ENCODE peak calls at places on chromosomes 2 and 18, in eight cellular contexts. F is hepatocyte, E is endothelial cell, S is mesothelial cell of epicardium, W is dorsolateral prefrontal cortex, N is mucosa of descending colon, K is AG04450, G is IMR-90. A is an unnamed sample.

GRCh38 chr2:147025611-147026010 is 819.2 kb upstream of the ACVR2A start:
- DNase-seq in F (no peak), N (no peak), E (no peak), G (no peak), S (no peak), K (no peak), W (no peak), A (peak; percentile 40)

GRCh38 chr18:13434854-13435253 is 216.3 kb downstream of the LDLRAD4 start:
- DNase-seq in F (no peak), N (no peak), E (no peak), S (no peak), W (no peak), G (no peak), K (no peak), A (no peak)

GRCh38 chr2:168139791-168140190 is 107.6 kb downstream of the STK39 start:
- DNase-seq in N (no peak), W (no peak), G (no peak), S (no peak), E (no peak), K (no peak), F (no peak), A (peak; percentile 17)

GRCh38 chr2:108423502-108424251 is 25.3 kb upstream of the GCC2 start:
- DNase-seq in S (no peak), G (no peak), K (no peak), N (no peak), W (no peak), F (peak; percentile 67), E (no peak), A (no peak)

GRCh38 chr2:55887906-55888625 is 35.5 kb downstream of the EFEMP1 start:
- DNase-seq in E (no peak), F (no peak), G (peak; percentile 94), K (peak; percentile 63), S (no peak), W (no peak), N (no peak), A (peak; percentile 90)

GRCh38 chr2:10362096-10362897 is 59.6 kb downstream of the HPCAL1 start:
- DNase-seq in G (no peak), S (no peak), N (no peak), K (no peak), E (no peak), F (no peak), W (no peak), A (no peak)

GRCh38 chr2:172226244-172227061 is 123.8 kb upstream of the DLX2 start:
- DNase-seq in E (no peak), F (peak; percentile 69), G (no peak), K (no peak), W (no peak), N (peak; percentile 80), S (no peak), A (no peak)

GRCh38 chr2:138115664-138116063 is 151.4 kb downstream of the HNMT start:
- DNase-seq in F (no peak), W (no peak), K (no peak), G (no peak), E (no peak), N (no peak), S (no peak), A (no peak)

GRCh38 chr2:198656869-198657268 is 800.9 kb downstream of the SATB2 start:
- DNase-seq in E (no peak), N (no peak), K (no peak), G (no peak), W (no peak), F (no peak), S (no peak), A (no peak)

GRCh38 chr2:122019729-122020128 is 264.3 kb downstream of the TSN start:
- DNase-seq in G (no peak), E (no peak), W (no peak), K (no peak), F (peak; percentile 70), S (peak; percentile 24), N (peak; percentile 64), A (no peak)

GRCh38 chr18:3966985-3967856 is 487.9 kb downstream of the DLGAP1 start:
- DNase-seq in W (no peak), E (no peak), G (peak; percentile 40), S (no peak), K (no peak), N (no peak), F (peak; percentile 16), A (peak; percentile 49)

GRCh38 chr2:109386004-109386695 is 227.6 kb downstream of the SEPTIN10 start:
- DNase-seq in E (no peak), S (no peak), K (no peak), G (peak; percentile 56), F (no peak), W (no peak), N (no peak), A (peak; percentile 28)

GRCh38 chr2:163657257-163657656 is 78.6 kb downstream of the FIGN start:
- DNase-seq in K (no peak), W (no peak), G (peak; percentile 62), E (no peak), S (no peak), N (no peak), F (no peak), A (peak; percentile 43)

GRCh38 chr2:11410101-11410500 is 55.9 kb downstream of the E2F6 start:
- DNase-seq in K (no peak), S (no peak), E (no peak), F (no peak), W (no peak), G (no peak), N (no peak), A (no peak)

GRCh38 chr2:64952896-64953482 is 36.2 kb upstream of the SLC1A4 start:
- DNase-seq in E (no peak), F (no peak), S (no peak), N (no peak), W (no peak), K (peak; percentile 74), G (peak; percentile 96), A (peak; percentile 88)

GRCh38 chr2:105782123-105782522 is 37.4 kb downstream of the NCK2 start:
- DNase-seq in W (no peak), S (no peak), K (no peak), F (no peak), G (no peak), E (no peak), N (no peak), A (no peak)
- TF ChIP-seq CTCF in W (no peak), S (no peak), K (no peak), F (no peak), G (peak; percentile 15), E (no peak), N (no peak), A (no peak)

DNA sequence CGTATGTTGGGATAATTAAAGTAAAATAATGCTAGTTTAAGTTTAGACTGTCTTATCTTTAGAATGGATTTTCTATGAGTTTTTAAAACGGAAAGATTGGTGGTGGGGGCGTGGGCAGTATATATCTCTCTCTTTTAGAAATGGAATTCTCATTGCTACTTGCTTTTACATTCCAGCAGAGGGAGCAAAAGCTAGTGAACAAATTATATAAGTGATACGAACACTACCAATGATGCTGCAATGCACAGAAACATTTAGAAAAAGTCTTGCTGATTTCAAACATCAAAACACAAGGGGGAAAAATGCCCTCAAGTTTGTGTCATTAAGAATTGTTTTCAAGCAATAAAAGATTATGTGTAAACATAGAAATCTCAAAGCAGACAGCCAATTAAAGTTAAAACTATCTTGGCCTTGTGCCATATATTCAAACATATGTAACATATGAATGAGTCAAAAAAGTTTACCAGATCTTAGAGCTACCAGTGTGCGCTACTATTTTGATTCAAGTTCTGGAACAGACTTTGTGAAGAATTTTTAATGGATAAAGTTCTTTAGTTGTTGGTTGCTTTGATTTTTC is 296.3 kb upstream of the KCNJ3 start:
- DNase-seq in W (no peak), S (no peak), G (peak; percentile 0), F (peak; percentile 47), E (no peak), N (no peak), K (no peak), A (peak; percentile 33)
- TF ChIP-seq CTCF in W (peak; percentile 68), S (peak; percentile 43), G (peak; percentile 3), F (peak; percentile 60), E (peak; percentile 53), N (no peak), K (no peak), A (peak; percentile 50)

GRCh38 chr2:226439337-226439736 is 360.3 kb downstream of the IRS1 start:
- DNase-seq in E (no peak), N (no peak), F (no peak), K (no peak), W (no peak), S (no peak), G (peak; percentile 67), A (no peak)
- TF ChIP-seq CTCF in E (no peak), N (no peak), F (no peak), K (no peak), W (no peak), S (no peak), G (no peak), A (no peak)

GRCh38 chr18:5110288-5110687 is 86.8 kb downstream of the AKAIN1 start:
- DNase-seq in F (no peak), E (no peak), K (no peak), W (no peak), S (no peak), N (no peak), G (no peak), A (no peak)
- TF ChIP-seq CTCF in F (no peak), E (no peak), K (no peak), W (no peak), S (no peak), N (no peak), G (no peak), A (no peak)

GRCh38 chr2:219076253-219076652 is 15.5 kb upstream of the IHH start:
- DNase-seq in E (no peak), N (no peak), G (no peak), F (no peak), K (no peak), W (no peak), S (no peak), A (no peak)

GRCh38 chr2:219072741-219073140 is 12.0 kb upstream of the IHH start:
- DNase-seq in W (no peak), E (no peak), G (no peak), F (peak; percentile 39), N (no peak), S (no peak), K (no peak), A (no peak)

GRCh38 chr2:219071189-219071816 is 10.6 kb upstream of the IHH start:
- DNase-seq in F (peak; percentile 65), G (peak; percentile 43), N (no peak), K (no peak), E (no peak), S (no peak), W (no peak), A (no peak)

GRCh38 chr2:219078126-219078525 is 17.4 kb upstream of the IHH start:
- DNase-seq in F (no peak), E (no peak), S (no peak), G (no peak), N (no peak), W (no peak), K (no peak), A (no peak)

DNA sequence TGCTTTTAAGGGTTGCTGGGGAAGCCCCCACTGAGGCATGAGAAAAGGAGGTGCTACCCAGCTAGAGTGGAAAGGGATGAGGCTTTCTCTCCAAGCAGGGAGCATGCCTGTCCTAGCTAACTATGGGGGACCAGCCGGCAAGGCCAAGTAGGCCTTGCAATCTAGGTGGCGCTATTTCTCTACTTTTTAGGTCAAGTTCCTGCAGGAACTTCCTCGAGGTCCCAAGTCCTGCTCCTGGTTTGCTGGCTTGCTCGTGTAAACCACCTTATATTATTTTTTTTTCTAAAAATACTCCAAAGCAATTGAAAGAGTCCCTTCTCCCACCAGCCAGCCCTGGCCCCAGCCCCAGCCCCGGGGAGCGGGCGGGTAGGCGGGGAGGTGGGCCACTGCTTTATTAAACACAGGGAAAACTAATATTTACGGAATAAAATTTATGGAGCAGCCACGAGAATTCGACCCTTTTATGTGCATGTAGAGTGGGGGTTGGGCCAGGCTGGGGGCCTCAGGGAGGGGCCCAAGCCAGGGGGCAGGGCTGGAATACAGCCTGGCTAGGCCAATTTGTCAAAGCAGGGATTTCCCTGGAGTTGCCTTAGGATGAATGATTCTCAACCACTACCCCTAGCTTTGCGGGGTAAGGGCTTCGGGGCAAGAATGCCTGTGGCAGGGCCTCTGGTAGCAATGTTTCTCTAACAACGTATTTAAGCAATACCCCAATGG is 12.8 kb upstream of the IHH start:
- DNase-seq in E (peak; percentile 65), K (peak; percentile 27), G (peak; percentile 72), S (no peak), F (peak; percentile 91), W (no peak), N (no peak), A (peak; percentile 79)
- TF ChIP-seq CTCF in E (peak; percentile 54), K (peak; percentile 63), G (peak; percentile 72), S (peak; percentile 38), F (peak; percentile 68), W (peak; percentile 65), N (peak; percentile 47), A (peak; percentile 73)